ENCODE peak calls at places on chromosome 5, in eight cellular contexts. P is CD8-positive, alpha-beta T cell; Z is breast epithelium; R is AG04450; J is CD4-positive, alpha-beta T cell; F is vagina; M is SJSA1; L is colonic mucosa. S is an unnamed sample.

GRCh38 chr5:110038297-110038997 is 348.7 kb downstream of the MAN2A1 start:
- DNase-seq in P (no peak), Z (no peak), R (no peak), J (no peak), F (no peak), M (no peak), L (no peak), S (no peak)

GRCh38 chr5:84274585-84275468 is 109.9 kb downstream of the EDIL3 start:
- DNase-seq in P (no peak), Z (no peak), R (no peak), J (no peak), F (no peak), M (no peak), L (peak; percentile 59), S (no peak)

GRCh38 chr5:122447941-122448340 is 135.9 kb downstream of the SNCAIP start:
- DNase-seq in P (no peak), Z (no peak), R (no peak), J (no peak), F (no peak), M (no peak), L (no peak), S (no peak)

GRCh38 chr5:15463231-15463630 is 36.7 kb upstream of the FBXL7 start:
- DNase-seq in P (no peak), Z (no peak), R (peak; percentile 3), J (no peak), F (no peak), M (no peak), L (no peak), S (no peak)

GRCh38 chr5:34688015-34688800 is 32.1 kb downstream of the RAI14 start:
- DNase-seq in P (no peak), Z (no peak), R (no peak), J (no peak), F (no peak), M (no peak), L (no peak), S (no peak)

GRCh38 chr5:149552761-149553160 is 1.5 kb upstream of the CSNK1A1 start:
- DNase-seq in P (no peak), Z (no peak), R (no peak), J (no peak), F (no peak), M (no peak), L (no peak), S (no peak)

GRCh38 chr5:78523314-78524193 is 125.0 kb downstream of the LHFPL2 start:
- DNase-seq in P (no peak), Z (no peak), R (no peak), J (no peak), F (no peak), M (no peak), L (no peak), S (no peak)

GRCh38 chr5:14809369-14810144 is 62.0 kb downstream of the ANKH start:
- DNase-seq in P (peak; percentile 77), Z (peak; percentile 50), R (peak; percentile 46), J (peak; percentile 57), F (no peak), M (peak; percentile 90), L (peak; percentile 40), S (peak; percentile 32)

GRCh38 chr5:131968396-131968954 is 23.0 kb upstream of the MEIKIN start:
- DNase-seq in P (no peak), Z (no peak), R (no peak), J (no peak), F (no peak), M (no peak), L (no peak), S (no peak)

GRCh38 chr5:148839960-148840359 is 13.5 kb downstream of the ADRB2 start:
- DNase-seq in P (no peak), Z (no peak), R (no peak), J (no peak), F (no peak), M (no peak), L (no peak), S (no peak)

GRCh38 chr5:161027763-161028162 is 175.8 kb upstream of the ATP10B start:
- DNase-seq in P (no peak), Z (no peak), R (no peak), J (no peak), F (no peak), M (no peak), L (no peak), S (no peak)

GRCh38 chr5:50967388-50968039 is 301.1 kb downstream of the PARP8 start:
- DNase-seq in P (no peak), Z (no peak), R (no peak), J (no peak), F (no peak), M (no peak), L (peak; percentile 32), S (no peak)

GRCh38 chr5:30894811-30895210 is 298.7 kb upstream of the CDH6 start:
- DNase-seq in P (no peak), Z (no peak), R (peak; percentile 20), J (no peak), F (no peak), M (no peak), L (no peak), S (no peak)

GRCh38 chr5:137666901-137667300 is 69.0 kb downstream of the KLHL3 start:
- DNase-seq in P (no peak), Z (no peak), R (no peak), J (no peak), F (no peak), M (no peak), L (no peak), S (no peak)

GRCh38 chr5:149419532-149420485 is 40.7 kb upstream of the IL17B start:
- DNase-seq in P (no peak), Z (no peak), R (no peak), J (no peak), F (no peak), M (no peak), L (no peak), S (no peak)

GRCh38 chr5:52134013-52134650 is 653.6 kb upstream of the ITGA1 start:
- DNase-seq in P (no peak), Z (no peak), R (no peak), J (no peak), F (no peak), M (no peak), L (no peak), S (no peak)

GRCh38 chr5:180111273-180111695 is 39.7 kb upstream of the RNF130 start:
- DNase-seq in P (no peak), Z (no peak), R (no peak), J (no peak), F (no peak), M (peak; percentile 44), L (no peak), S (no peak)

GRCh38 chr5:36346891-36347290 is 45.2 kb upstream of the RANBP3L start:
- DNase-seq in P (no peak), Z (no peak), R (no peak), J (no peak), F (no peak), M (no peak), L (no peak), S (no peak)

GRCh38 chr5:106262395-106262794 is 1408.3 kb downstream of the EFNA5 start:
- DNase-seq in P (no peak), Z (no peak), R (no peak), J (no peak), F (no peak), M (no peak), L (no peak), S (no peak)

GRCh38 chr5:159905496-159905895 is 10.8 kb upstream of the ADRA1B start:
- DNase-seq in P (no peak), Z (no peak), R (peak; percentile 39), J (no peak), F (no peak), M (peak; percentile 95), L (peak; percentile 65), S (no peak)

DNA sequence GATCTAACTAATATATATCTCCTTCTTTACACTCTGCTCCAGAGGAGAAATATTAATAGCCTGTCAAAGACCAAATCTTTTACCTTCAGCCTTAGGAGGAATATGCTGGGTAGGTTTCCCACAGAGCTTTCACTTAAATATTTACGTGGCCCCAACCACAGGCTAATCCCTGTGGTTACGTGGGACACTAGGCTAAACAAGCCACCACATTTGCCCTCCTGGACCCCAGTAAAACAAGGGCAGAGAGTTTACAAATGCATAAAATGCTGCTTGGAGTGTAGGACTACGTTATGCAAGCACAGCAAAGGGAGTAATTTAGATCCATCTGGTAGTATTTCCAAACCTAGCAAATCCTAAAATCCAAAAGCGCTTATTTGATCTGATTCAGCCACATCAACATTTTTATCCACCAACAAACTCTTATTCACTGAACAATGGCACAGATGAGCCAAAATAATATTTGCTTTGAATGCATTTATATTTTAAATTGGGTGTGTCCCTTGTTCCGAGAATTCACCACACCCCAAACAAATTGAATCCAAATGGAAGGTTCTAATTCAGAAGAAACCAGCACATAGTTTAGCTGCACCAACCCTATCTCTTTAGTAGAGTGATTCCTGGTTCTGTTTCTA is 179.1 kb downstream of the TSSK1B start:
- DNase-seq in P (no peak), Z (no peak), R (no peak), J (no peak), F (no peak), M (no peak), L (no peak), S (no peak)
- H3K9me3 ChIP-seq in P (no peaks in the 10 kb centered on the region), Z (no peaks in the 10 kb centered on the region), R (no peaks in the 10 kb centered on the region), J (no peaks in the 10 kb centered on the region), F (no peaks in the 10 kb centered on the region), M (no peaks in the 10 kb centered on the region), L (no peaks in the 10 kb centered on the region), S (no peaks in the 10 kb centered on the region)

GRCh38 chr5:178984145-178985072 is 10.7 kb downstream of the GRM6 start:
- DNase-seq in P (no peak), Z (no peak), R (no peak), J (no peak), F (no peak), M (no peak), L (no peak), S (no peak)
- H3K9me3 ChIP-seq in P (no peaks in the 10 kb centered on the region), Z (peaks cover 90% of the 10 kb centered on the region), R (peaks cover 89% of the 10 kb centered on the region), J (peaks cover 4% of the 10 kb centered on the region), F (peaks cover 37% of the 10 kb centered on the region), M (peaks cover 59% of the 10 kb centered on the region), L (no peaks in the 10 kb centered on the region), S (no peaks in the 10 kb centered on the region)

DNA sequence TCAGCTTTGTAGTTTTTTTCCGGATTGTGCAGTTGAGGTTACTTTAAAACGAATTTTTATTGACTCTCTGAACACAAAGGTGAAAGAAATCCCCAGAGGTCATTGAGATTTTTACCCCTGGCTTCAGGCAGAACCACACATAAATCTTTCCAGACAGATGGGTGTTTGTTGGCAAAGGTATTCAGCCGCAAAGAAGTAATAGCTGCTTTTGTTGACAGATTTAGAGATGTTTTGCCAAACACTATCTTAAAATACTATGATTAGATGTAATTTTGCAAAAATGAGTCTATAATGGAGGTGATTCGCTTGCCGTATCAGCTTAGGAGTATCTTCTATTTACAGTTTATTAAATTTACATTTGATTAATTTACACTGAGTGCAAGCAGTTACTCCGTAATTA is 418.3 kb upstream of the CLINT1 start:
- DNase-seq in P (no peak), Z (no peak), R (no peak), J (no peak), F (no peak), M (no peak), L (no peak), S (no peak)
- H3K9me3 ChIP-seq in P (no peaks in the 10 kb centered on the region), Z (no peaks in the 10 kb centered on the region), R (no peaks in the 10 kb centered on the region), J (no peaks in the 10 kb centered on the region), F (no peaks in the 10 kb centered on the region), M (no peaks in the 10 kb centered on the region), L (no peaks in the 10 kb centered on the region), S (no peaks in the 10 kb centered on the region)

DNA sequence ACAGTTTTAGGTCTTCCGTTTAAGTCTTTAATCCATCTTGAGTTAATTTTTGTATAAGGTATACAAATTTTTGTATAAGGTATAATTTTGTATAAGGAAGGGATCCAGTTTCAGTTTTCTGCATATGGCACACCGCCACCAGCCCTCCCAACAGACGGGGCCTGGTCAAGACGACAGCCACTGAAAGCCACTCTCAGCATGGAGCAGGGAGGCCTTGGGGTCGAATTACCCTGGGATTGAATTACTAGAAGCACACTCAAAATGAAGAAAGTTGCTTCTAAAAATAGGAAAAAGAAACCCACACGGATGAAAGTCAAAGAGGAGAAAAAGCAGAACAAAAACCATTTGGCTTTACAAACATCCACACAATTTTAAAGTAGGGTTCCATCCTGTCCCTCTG is 586.2 kb upstream of the ADAMTS16 start:
- DNase-seq in P (no peak), Z (no peak), R (no peak), J (no peak), F (no peak), M (no peak), L (no peak), S (no peak)
- H3K9me3 ChIP-seq in P (no peaks in the 10 kb centered on the region), Z (no peaks in the 10 kb centered on the region), R (peaks cover 32% of the 10 kb centered on the region), J (no peaks in the 10 kb centered on the region), F (no peaks in the 10 kb centered on the region), M (peaks cover 2% of the 10 kb centered on the region), L (no peaks in the 10 kb centered on the region), S (no peaks in the 10 kb centered on the region)

S was measured in T-helper 17 cell.